ENCODE peak calls at places on chromosomes 6 and 20, in five cellular contexts. X, F, H, G and Y are unnamed samples. For H3K27me3, the result is how much of the 10 kb centered on the place peaks cover.

GRCh38 chr20:9981834-9982233 is 53.0 kb upstream of the ANKEF1 start:
- DNase-seq in X (no peak), F (no peak), H (no peak), G (no peak), Y (no peak)

GRCh38 chr6:135703621-135704020 is 147.9 kb upstream of the PDE7B start:
- DNase-seq in X (no peak), F (no peak), H (no peak), G (no peak), Y (no peak)

GRCh38 chr6:169229611-169230321 is 23.9 kb downstream of the THBS2 start:
- DNase-seq in X (no peak), F (peak), H (no peak), G (no peak), Y (peak)

GRCh38 chr20:51978081-51978501 is 175.8 kb upstream of the SALL4 start:
- DNase-seq in X (no peak), F (no peak), H (no peak), G (no peak), Y (no peak)

GRCh38 chr6:44162876-44163625 is 4.4 kb downstream of the CAPN11 start:
- DNase-seq in X (peak), F (no peak), H (peak), G (no peak), Y (no peak)

GRCh38 chr20:57414867-57415592 is 23.8 kb downstream of the RBM38 start:
- DNase-seq in X (no peak), F (no peak), H (peak), G (no peak), Y (no peak)

GRCh38 chr6:100161782-100162181 is 167.8 kb upstream of the MCHR2 start:
- DNase-seq in X (no peak), F (no peak), H (no peak), G (no peak), Y (no peak)

GRCh38 chr6:24513602-24514001 is 18.8 kb downstream of the ALDH5A1 start:
- DNase-seq in X (no peak), F (no peak), H (no peak), G (no peak), Y (no peak)

GRCh38 chr6:114342086-114342825 is 567 bp downstream of the HS3ST5 start:
- DNase-seq in X (peak), F (no peak), H (no peak), G (no peak), Y (no peak)

GRCh38 chr6:29653452-29654038 is 3.3 kb upstream of the MOG start:
- DNase-seq in X (peak), F (no peak), H (peak), G (peak), Y (no peak)

GRCh38 chr6:139960676-139961075 is 586.2 kb upstream of the CITED2 start:
- DNase-seq in X (no peak), F (no peak), H (no peak), G (no peak), Y (no peak)

GRCh38 chr6:157325069-157325805 is 1.9 kb upstream of the TMEM242 start:
- DNase-seq in X (no peak), F (no peak), H (peak), G (no peak), Y (no peak)

GRCh38 chr6:166569206-166569605 is 17.3 kb downstream of the RAMACL start:
- DNase-seq in X (no peak), F (no peak), H (no peak), G (no peak), Y (no peak)

GRCh38 chr6:159716247-159717086 is 10.8 kb upstream of the WTAP start:
- DNase-seq in X (peak), F (no peak), H (peak), G (peak), Y (peak)

GRCh38 chr6:145194389-145194788 is 540.9 kb downstream of the EPM2A start:
- DNase-seq in X (no peak), F (no peak), H (no peak), G (no peak), Y (no peak)

GRCh38 chr6:133353061-133353460 is 111.9 kb downstream of the EYA4 start:
- DNase-seq in X (no peak), F (no peak), H (no peak), G (no peak), Y (no peak)

GRCh38 chr6:46921059-46921458 is 679 bp downstream of the ADGRF5 start:
- DNase-seq in X (no peak), F (no peak), H (no peak), G (no peak), Y (no peak)

GRCh38 chr6:46918830-46919229 is 2.9 kb downstream of the ADGRF5 start:
- DNase-seq in X (no peak), F (no peak), H (no peak), G (no peak), Y (no peak)

GRCh38 chr6:46914279-46914810 is 7.4 kb downstream of the ADGRF5 start:
- DNase-seq in X (no peak), F (no peak), H (no peak), G (no peak), Y (no peak)

GRCh38 chr6:46921731-46922130 is at the start of gene ADGRF5:
- DNase-seq in X (no peak), F (no peak), H (no peak), G (no peak), Y (no peak)

GRCh38 chr6:46917002-46917401 is 4.7 kb downstream of the ADGRF5 start:
- DNase-seq in X (no peak), F (no peak), H (no peak), G (no peak), Y (no peak)
- TF ChIP-seq CTCF in X (no peak), F (no peak), H (no peak), G (no peak), Y (no peak)

GRCh38 chr6:8530775-8531435 is 95.6 kb upstream of the SLC35B3 start:
- DNase-seq in X (no peak), F (no peak), H (no peak), G (no peak), Y (no peak)

GRCh38 chr6:8526619-8527018 is 91.3 kb upstream of the SLC35B3 start:
- DNase-seq in X (no peak), F (no peak), H (no peak), G (no peak), Y (no peak)

GRCh38 chr6:8527818-8528217 is 92.5 kb upstream of the SLC35B3 start:
- DNase-seq in X (no peak), F (no peak), H (no peak), G (no peak), Y (no peak)

GRCh38 chr6:8525370-8525769 is 90.0 kb upstream of the SLC35B3 start:
- DNase-seq in X (no peak), F (no peak), H (no peak), G (no peak), Y (no peak)

DNA sequence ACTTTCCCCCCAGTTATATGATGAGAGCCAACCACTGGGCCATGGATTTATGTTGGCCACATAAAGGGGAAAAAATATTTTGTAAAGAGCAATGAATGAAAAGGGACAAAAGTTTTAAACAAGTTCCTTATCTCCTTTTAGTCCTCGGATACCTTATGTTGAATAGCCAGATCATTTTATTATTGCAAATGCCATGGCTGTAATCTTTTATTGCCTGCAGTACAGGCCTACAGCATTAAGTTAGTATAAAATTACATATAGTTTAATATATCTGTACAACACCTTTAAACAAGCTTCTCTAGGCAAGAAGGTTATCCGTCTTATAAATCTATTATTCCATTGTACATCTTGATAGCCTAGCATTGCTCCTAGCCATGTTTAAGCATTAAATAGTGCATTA is 93.9 kb upstream of the SLC35B3 start:
- DNase-seq in X (no peak), F (no peak), H (no peak), G (no peak), Y (no peak)
- TF ChIP-seq POLR2A in X (no peak), F (no peak), H (no peak), G (no peak), Y (no peak)

GRCh38 chr20:54928564-54928963 is 453.2 kb downstream of the DOK5 start:
- DNase-seq in X (no peak), F (no peak), H (no peak), G (no peak), Y (no peak)

GRCh38 chr20:54920491-54920890 is 445.1 kb downstream of the DOK5 start:
- DNase-seq in X (no peak), F (no peak), H (no peak), G (no peak), Y (no peak)

GRCh38 chr20:54922096-54922495 is 446.7 kb downstream of the DOK5 start:
- DNase-seq in X (no peak), F (no peak), H (no peak), G (no peak), Y (no peak)

GRCh38 chr20:54922636-54923035 is 447.2 kb downstream of the DOK5 start:
- DNase-seq in X (no peak), F (no peak), H (no peak), G (no peak), Y (no peak)
- H3K27me3 ChIP-seq in X (under half), F (under half), H (under half), G (under half), Y (under half)

DNA sequence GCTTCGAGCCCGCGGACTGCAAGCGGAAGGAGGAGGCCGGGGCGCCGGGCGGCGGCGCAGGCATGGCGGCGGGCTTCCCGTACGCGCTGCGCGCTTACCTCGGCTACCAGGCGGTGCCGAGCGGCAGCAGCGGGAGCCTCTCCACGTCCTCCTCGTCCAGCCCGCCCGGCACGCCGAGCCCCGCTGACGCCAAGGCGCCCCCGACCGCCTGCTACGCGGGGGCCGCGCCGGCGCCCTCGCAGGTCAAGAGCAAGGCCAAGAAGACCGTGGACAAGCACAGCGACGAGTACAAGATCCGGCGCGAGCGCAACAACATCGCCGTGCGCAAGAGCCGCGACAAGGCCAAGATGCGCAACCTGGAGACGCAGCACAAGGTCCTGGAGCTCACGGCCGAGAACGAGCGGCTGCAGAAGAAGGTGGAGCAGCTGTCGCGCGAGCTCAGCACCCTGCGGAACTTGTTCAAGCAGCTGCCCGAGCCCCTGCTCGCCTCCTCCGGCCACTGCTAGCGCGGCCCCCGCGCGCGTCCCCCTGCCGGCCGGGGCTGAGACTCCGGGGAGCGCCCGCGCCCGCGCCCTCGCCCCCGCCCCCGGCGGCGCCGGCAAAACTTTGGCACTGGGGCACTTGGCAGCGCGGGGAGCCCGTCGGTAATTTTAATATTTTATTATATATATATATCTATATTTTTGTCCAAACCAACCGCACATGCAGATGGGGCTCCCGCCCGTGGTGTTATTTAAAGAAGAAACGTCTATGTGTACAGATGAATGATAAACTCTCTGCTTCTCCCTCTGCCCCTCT is 1.1 kb downstream of the CEBPB start:
- DNase-seq in X (peak), F (peak), H (peak), G (peak), Y (peak)
- TF ChIP-seq CTCF in X (peak), F (peak), H (peak), G (no peak), Y (peak)

GRCh38 chr20:53608456-53609413 is 15.1 kb upstream of the ZNF217 start:
- DNase-seq in X (no peak), F (peak), H (no peak), G (peak), Y (no peak)
- TF ChIP-seq POLR2A in X (no peak), F (no peak), H (no peak), G (no peak), Y (no peak)

DNA sequence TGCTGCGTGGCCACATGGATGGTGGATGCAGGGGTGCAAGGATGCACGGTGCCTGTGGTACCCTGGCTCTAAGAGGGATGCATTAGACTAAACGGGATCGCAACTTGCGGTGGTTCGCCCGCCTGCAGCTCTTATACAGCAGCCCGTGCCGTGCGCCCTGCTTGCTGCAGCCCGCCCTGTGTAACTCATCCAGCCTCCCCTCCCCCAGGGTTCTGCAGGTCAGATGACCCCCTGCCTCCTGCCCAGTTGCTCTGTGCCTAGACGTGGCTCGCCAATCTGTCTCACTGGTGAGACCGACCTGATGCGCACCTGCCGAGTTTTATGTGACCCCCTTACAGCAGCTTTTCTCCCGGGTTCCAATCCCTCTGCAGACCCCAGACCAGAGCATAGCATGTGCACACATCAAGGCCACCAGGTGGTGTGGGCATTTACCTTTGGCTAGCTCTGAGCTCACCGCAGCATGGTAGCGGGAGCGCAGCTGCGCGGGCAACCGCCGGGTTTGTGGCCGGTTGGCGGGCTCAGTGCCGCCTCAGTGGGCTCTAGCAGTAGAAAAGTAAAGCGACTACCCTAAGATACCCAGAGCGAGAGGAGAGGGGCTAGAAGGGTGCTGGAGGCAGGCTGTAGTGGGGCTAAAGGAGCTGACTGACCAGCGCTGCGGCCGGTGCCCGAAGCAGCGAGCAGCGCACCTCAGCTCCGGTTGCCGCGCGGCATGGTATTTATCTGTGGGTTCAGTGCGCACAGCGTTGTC is 693 bp upstream of the GNAS-AS1 start:
- DNase-seq in X (no peak), F (no peak), H (no peak), G (no peak), Y (no peak)
- H3K27me3 ChIP-seq in X (under half), F (under half), H (under half), G (under half), Y (under half)